ENCODE peak calls at places on chromosomes 3 and 15, in five cellular contexts. X is Peyer's patch, L is stomach, C is NCI-H1092 treated with DMSO at 0.1 percent for 48 hours, T is kidney tubule cell. N is an unnamed sample.

GRCh38 chr3:172260381-172260780 is 187.9 kb downstream of the GHSR start:
- DNase-seq in L (no peak), C (no peak), X (no peak), T (peak; percentile 56), N (no peak)

GRCh38 chr3:27216295-27216694 is 152.9 kb downstream of the NEK10 start:
- DNase-seq in L (no peak), X (no peak), C (no peak), T (no peak), N (no peak)

GRCh38 chr3:184500344-184500923 is 61.2 kb upstream of the EPHB3 start:
- DNase-seq in C (no peak), X (no peak), L (no peak), T (no peak), N (no peak)

GRCh38 chr15:87634361-87634760 is 622.2 kb downstream of the NTRK3 start:
- DNase-seq in X (no peak), L (no peak), T (no peak), C (no peak), N (peak; percentile 4)

GRCh38 chr15:85443593-85444328 is 63.4 kb downstream of the AKAP13 start:
- DNase-seq in C (no peak), T (peak; percentile 94), L (no peak), X (no peak), N (peak; percentile 88)

GRCh38 chr3:107464037-107464436 is 58.7 kb upstream of the BBX start:
- DNase-seq in L (no peak), T (no peak), X (no peak), C (no peak), N (no peak)

GRCh38 chr3:169841171-169841570 is 28.5 kb upstream of the LRRC34 start:
- DNase-seq in L (peak; percentile 45), C (no peak), X (no peak), T (peak; percentile 59), N (no peak)

GRCh38 chr3:123623346-123623880 is 38.6 kb upstream of the HACD2 start:
- DNase-seq in C (no peak), T (no peak), X (no peak), L (no peak), N (peak; percentile 87)

GRCh38 chr15:98655732-98656131 is 7.4 kb downstream of the IGF1R start:
- DNase-seq in X (no peak), C (no peak), T (no peak), L (no peak), N (no peak)

GRCh38 chr15:85800460-85801123 is 5.9 kb upstream of the KLHL25 start:
- DNase-seq in X (no peak), T (peak; percentile 87), C (peak; percentile 77), L (peak; percentile 91), N (peak; percentile 93)

GRCh38 chr3:8451696-8452095 is 49.9 kb upstream of the LMCD1 start:
- DNase-seq in X (no peak), L (no peak), T (peak; percentile 80), C (no peak), N (no peak)

GRCh38 chr3:171810278-171811058 is at the start of gene PLD1:
- DNase-seq in X (peak; percentile 25), T (peak; percentile 88), C (peak; percentile 45), L (peak; percentile 89), N (peak; percentile 80)

GRCh38 chr15:57708047-57708446 is 1.5 kb downstream of the POLR2M start:
- DNase-seq in X (no peak), C (no peak), T (peak; percentile 12), L (no peak), N (no peak)

GRCh38 chr15:84721381-84721780 is 5.4 kb upstream of the SEC11A start:
- DNase-seq in L (no peak), C (no peak), T (no peak), X (no peak), N (no peak)

GRCh38 chr3:131883086-131883485 is 151.7 kb downstream of the CPNE4 start:
- DNase-seq in C (no peak), X (no peak), T (no peak), L (no peak), N (peak; percentile 44)

GRCh38 chr15:64856429-64857145 is 14.9 kb downstream of the PLEKHO2 start:
- DNase-seq in X (no peak), L (no peak), C (no peak), T (peak; percentile 51), N (no peak)

GRCh38 chr3:87309601-87310000 is 33.2 kb upstream of the POU1F1 start:
- DNase-seq in X (no peak), T (peak; percentile 73), L (no peak), C (no peak), N (peak; percentile 85)

GRCh38 chr15:82043130-82043673 is 2.6 kb downstream of the MEX3B start:
- DNase-seq in X (no peak), C (no peak), T (no peak), L (no peak), N (no peak)